ENCODE peak calls at places on chromosomes 16 and 17, in seven cellular contexts. U, L, M, C, I, V and Y are unnamed samples.

GRCh38 chr17:49687878-49688491 is 10.1 kb upstream of the SPOP start:
- DNase-seq in I (peak; percentile 79), C (no peak), M (no peak), V (no peak), U (peak; percentile 61), L (peak; percentile 28), Y (peak; percentile 56)

GRCh38 chr16:62391940-62392339 is 355.7 kb upstream of the CDH8 start:
- DNase-seq in I (no peak), L (no peak), V (no peak), M (no peak), U (no peak), C (no peak), Y (no peak)

GRCh38 chr16:89495121-89495520 is 4.8 kb upstream of the ANKRD11 start:
- DNase-seq in I (no peak), M (no peak), C (no peak), U (peak; percentile 80), L (no peak), V (no peak), Y (peak; percentile 85)

GRCh38 chr16:81495321-81496234 is 51.0 kb downstream of the CMIP start:
- DNase-seq in C (no peak), L (no peak), M (no peak), I (no peak), U (no peak), V (no peak), Y (no peak)

GRCh38 chr16:75703341-75703740 is 2.1 kb upstream of the DUXB start:
- DNase-seq in C (no peak), V (no peak), U (peak; percentile 15), M (no peak), L (no peak), I (no peak), Y (peak; percentile 6)

GRCh38 chr16:77977336-77977735 is 45.0 kb upstream of the CLEC3A start:
- DNase-seq in V (no peak), M (no peak), I (no peak), U (no peak), C (no peak), L (no peak), Y (no peak)

GRCh38 chr17:38560503-38561318 is 45.0 kb downstream of the SRCIN1 start:
- DNase-seq in I (peak; percentile 26), U (peak; percentile 42), L (peak; percentile 68), V (no peak), C (no peak), M (peak; percentile 57), Y (peak; percentile 51)

GRCh38 chr17:3511841-3512511 is 36.2 kb downstream of the ASPA start:
- DNase-seq in I (peak; percentile 95), C (no peak), L (no peak), M (no peak), U (no peak), V (no peak), Y (no peak)

GRCh38 chr17:50627782-50628601 is 6.7 kb upstream of the ABCC3 start:
- DNase-seq in V (no peak), C (no peak), M (peak; percentile 70), U (no peak), L (peak; percentile 76), I (no peak), Y (peak; percentile 47)

GRCh38 chr16:70796301-70796700 is 4.7 kb downstream of the VAC14 start:
- DNase-seq in U (no peak), L (no peak), M (no peak), I (no peak), V (no peak), C (no peak), Y (no peak)

GRCh38 chr17:64063766-64064224 is 43.4 kb upstream of the ICAM2 start:
- DNase-seq in L (peak; percentile 94), C (peak; percentile 36), M (peak; percentile 91), I (peak; percentile 77), V (peak; percentile 82), U (peak; percentile 27), Y (peak; percentile 31)

GRCh38 chr17:77594416-77595209 is 363.9 kb upstream of the TNRC6C start:
- DNase-seq in V (no peak), I (no peak), L (peak; percentile 24), C (no peak), M (no peak), U (no peak), Y (no peak)

GRCh38 chr16:29745126-29745852 is 501 bp downstream of the C16orf54 start:
- DNase-seq in C (no peak), M (no peak), L (no peak), V (no peak), I (no peak), U (no peak), Y (no peak)

GRCh38 chr16:81996664-81997529 is 14.4 kb downstream of the SDR42E1 start:
- DNase-seq in M (peak; percentile 75), U (peak; percentile 57), C (no peak), I (peak; percentile 28), V (no peak), L (no peak), Y (peak; percentile 85)

GRCh38 chr17:17538417-17539391 is 42.5 kb upstream of the RASD1 start:
- DNase-seq in V (no peak), M (no peak), C (no peak), U (peak; percentile 6), I (no peak), L (no peak), Y (no peak)

GRCh38 chr16:27721548-27722265 is 171.8 kb downstream of the KATNIP start:
- DNase-seq in I (peak; percentile 98), V (no peak), C (no peak), U (peak; percentile 78), M (no peak), L (no peak), Y (peak; percentile 66)

GRCh38 chr17:4375039-4375748 is 8.7 kb upstream of the UBE2G1 start:
- DNase-seq in U (no peak), M (no peak), V (no peak), I (no peak), L (no peak), C (no peak), Y (no peak)

GRCh38 chr17:47894498-47895253 is 1.4 kb upstream of the SP2 start:
- DNase-seq in I (peak; percentile 12), V (no peak), L (no peak), U (no peak), M (peak; percentile 38), C (no peak), Y (no peak)

GRCh38 chr17:47888293-47888692 is 7.7 kb upstream of the SP2 start:
- DNase-seq in V (no peak), C (no peak), U (no peak), L (no peak), M (no peak), I (peak; percentile 19), Y (no peak)

GRCh38 chr17:47891545-47892088 is 4.4 kb upstream of the SP2 start:
- DNase-seq in V (no peak), U (no peak), L (no peak), C (no peak), M (no peak), I (no peak), Y (no peak)

GRCh38 chr17:47884905-47885735 is 10.9 kb upstream of the SP2 start:
- DNase-seq in U (no peak), I (no peak), L (peak; percentile 57), V (peak; percentile 54), M (no peak), C (no peak), Y (no peak)

DNA sequence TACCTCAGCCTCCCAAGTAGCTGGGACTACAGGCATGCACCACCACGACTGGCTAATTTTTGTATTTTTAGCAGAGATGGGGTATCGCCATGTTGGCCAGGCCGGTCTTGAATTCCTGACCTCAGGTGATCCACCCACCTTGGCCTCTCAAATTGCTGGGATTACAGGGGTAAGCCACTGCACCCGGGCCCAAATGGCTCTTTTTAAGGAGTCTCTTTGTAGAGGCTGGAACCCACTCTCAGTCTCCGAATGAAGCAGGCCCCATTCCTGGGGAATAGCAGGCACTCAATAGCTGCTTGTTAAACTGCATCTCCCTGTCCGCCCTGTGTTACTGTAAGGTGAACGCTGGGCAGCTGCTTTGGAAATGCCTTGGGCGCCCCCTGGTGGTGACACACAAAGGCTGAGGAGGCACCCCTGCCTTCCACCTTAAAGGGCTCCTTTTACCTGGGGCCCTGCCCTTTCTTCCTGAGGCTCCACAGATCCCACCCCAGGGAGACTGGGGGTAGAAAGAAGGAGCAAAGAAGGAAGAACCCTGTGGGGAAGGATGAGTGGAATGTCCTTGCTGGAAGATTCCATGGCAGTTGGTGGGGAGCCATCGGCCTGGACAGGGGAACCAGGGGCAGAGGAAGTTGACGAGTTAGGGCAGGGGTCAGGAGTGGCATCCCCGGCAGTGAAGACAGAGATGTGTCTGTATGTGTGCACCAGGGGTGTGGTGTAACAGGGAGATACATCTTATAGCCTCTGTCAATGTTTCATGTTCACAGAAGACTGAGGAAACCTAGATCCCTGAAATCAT is 6.1 kb upstream of the SP2 start:
- DNase-seq in L (peak; percentile 96), M (peak; percentile 90), U (peak; percentile 77), I (peak; percentile 91), V (peak; percentile 97), C (peak; percentile 79), Y (peak; percentile 77)
- H2AK5ac ChIP-seq in L (no peak overlapping the region), M (no peak overlapping the region), U (peak overlapping the region; percentile 45), I (peak overlapping the region; percentile 61), V (no peak overlapping the region), C (no peak overlapping the region), Y (no peak overlapping the region)

GRCh38 chr17:79518330-79519151 is 92.3 kb downstream of the RBFOX3 start:
- DNase-seq in L (no peak), C (no peak), V (no peak), M (no peak), U (no peak), I (no peak), Y (no peak)

GRCh38 chr17:79520134-79520892 is 90.5 kb downstream of the RBFOX3 start:
- DNase-seq in U (no peak), C (no peak), V (no peak), L (no peak), M (no peak), I (no peak), Y (no peak)

GRCh38 chr17:79520893-79521210 is 90.0 kb downstream of the RBFOX3 start:
- DNase-seq in C (no peak), L (no peak), V (no peak), M (no peak), I (no peak), U (no peak), Y (no peak)

GRCh38 chr17:79519152-79519523 is 91.7 kb downstream of the RBFOX3 start:
- DNase-seq in U (no peak), M (no peak), L (no peak), C (no peak), V (no peak), I (no peak), Y (no peak)

DNA sequence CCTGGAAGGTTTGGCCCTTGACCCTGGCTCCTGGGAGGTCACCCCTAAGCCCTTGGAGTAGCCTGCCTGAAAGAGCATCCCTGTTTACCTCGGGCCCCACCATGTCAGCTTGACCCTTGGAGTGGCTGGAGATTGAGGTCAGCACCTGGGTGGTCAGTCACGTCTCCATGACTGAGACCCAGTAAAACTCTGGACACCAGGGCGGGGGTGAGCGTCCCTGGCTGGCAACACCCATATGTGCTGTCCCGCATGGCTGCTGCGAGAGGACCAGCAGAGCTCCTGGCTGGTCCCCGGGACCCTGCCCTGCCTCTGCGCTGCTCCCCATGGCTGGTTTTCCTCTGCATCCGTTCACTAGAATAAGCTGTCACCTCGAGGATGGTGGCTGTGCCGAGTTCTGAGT is 91.2 kb downstream of the RBFOX3 start:
- DNase-seq in U (no peak), M (no peak), C (no peak), I (no peak), L (no peak), V (no peak), Y (no peak)
- H2AK5ac ChIP-seq in U (no peak overlapping the region), M (no peak overlapping the region), C (peak overlapping the region; percentile 79), I (no peak overlapping the region), L (no peak overlapping the region), V (no peak overlapping the region), Y (no peak overlapping the region)

GRCh38 chr16:56337858-56338325 is 87.5 kb downstream of the AMFR start:
- DNase-seq in I (no peak), M (no peak), C (no peak), V (no peak), U (no peak), L (no peak), Y (no peak)
- H2AK5ac ChIP-seq in I (no peak overlapping the region), M (no peak overlapping the region), C (no peak overlapping the region), V (no peak overlapping the region), U (no peak overlapping the region), L (no peak overlapping the region), Y (no peak overlapping the region)

GRCh38 chr16:12658506-12658905 is 145.2 kb downstream of the CPPED1 start:
- DNase-seq in U (no peak), L (no peak), I (no peak), V (no peak), M (no peak), C (no peak), Y (no peak)
- H2AK5ac ChIP-seq in U (no peak overlapping the region), L (no peak overlapping the region), I (no peak overlapping the region), V (no peak overlapping the region), M (no peak overlapping the region), C (no peak overlapping the region), Y (no peak overlapping the region)